ENCODE peak calls at places on chromosomes 11 and 22, in nine cellular contexts. U is keratinocyte, Y is ovary, D is GM23248, O is stomach, Z is A549, F is breast epithelium, X is tibial artery, E is H1. W is an unnamed sample.

GRCh38 chr11:103338621-103339484 is 229.6 kb downstream of the DYNC2H1 start:
- DNase-seq in U (no peak), Y (no peak), D (peak; percentile 68), O (no peak), Z (no peak), F (no peak), X (no peak), E (peak; percentile 50), W (no peak)

GRCh38 chr11:38416141-38416540 is 1818.1 kb upstream of the RAG2 start:
- DNase-seq in U (no peak), Y (no peak), D (no peak), O (no peak), Z (no peak), F (no peak), X (no peak), E (no peak), W (no peak)

GRCh38 chr11:121829159-121829643 is 286.8 kb downstream of the BLID start:
- DNase-seq in U (peak; percentile 5), Y (no peak), D (peak; percentile 98), O (no peak), Z (no peak), F (no peak), X (peak; percentile 65), E (no peak), W (no peak)

GRCh38 chr11:128621491-128622136 is 34.3 kb upstream of the ETS1 start:
- DNase-seq in U (no peak), Y (no peak), D (peak; percentile 98), O (no peak), Z (no peak), F (no peak), X (no peak), E (no peak), W (no peak)

GRCh38 chr11:70054020-70054419 is 24.1 kb upstream of the ANO1 start:
- DNase-seq in U (no peak), Y (no peak), D (no peak), O (no peak), Z (no peak), F (no peak), X (no peak), E (peak; percentile 27), W (no peak)

GRCh38 chr22:19691721-19692341 is 22.5 kb upstream of the SEPTIN5 start:
- DNase-seq in U (peak; percentile 30), Y (peak; percentile 53), D (peak; percentile 71), O (no peak), Z (peak; percentile 18), F (peak; percentile 50), X (no peak), E (no peak), W (no peak)

GRCh38 chr11:71447791-71448256 is 369 bp downstream of the DHCR7 start:
- DNase-seq in U (no peak), Y (no peak), D (peak; percentile 53), O (peak; percentile 41), Z (peak; percentile 33), F (no peak), X (no peak), E (peak; percentile 83), W (no peak)

GRCh38 chr22:49833340-49834007 is 5.8 kb upstream of the BRD1 start:
- DNase-seq in U (no peak), Y (no peak), D (no peak), O (no peak), Z (no peak), F (no peak), X (no peak), E (no peak), W (no peak)

GRCh38 chr11:28606930-28607329 is 498.7 kb downstream of the METTL15 start:
- DNase-seq in U (no peak), Y (no peak), D (no peak), O (no peak), Z (no peak), F (no peak), X (no peak), E (no peak), W (no peak)

GRCh38 chr11:107006076-107006833 is 12.0 kb downstream of the GUCY1A2 start:
- DNase-seq in U (no peak), Y (no peak), D (no peak), O (no peak), Z (no peak), F (no peak), X (no peak), E (no peak), W (no peak)

GRCh38 chr11:69355346-69355940 is 61.5 kb downstream of the MYEOV start:
- DNase-seq in U (no peak), Y (no peak), D (no peak), O (peak; percentile 15), Z (no peak), F (no peak), X (peak; percentile 47), E (peak; percentile 11), W (no peak)

GRCh38 chr11:124069429-124070401 is 28.6 kb upstream of the OR10G7 start:
- DNase-seq in U (no peak), Y (no peak), D (peak; percentile 78), O (no peak), Z (no peak), F (no peak), X (no peak), E (peak; percentile 77), W (peak; percentile 37)

GRCh38 chr11:122709042-122709760 is 53.7 kb downstream of the UBASH3B start:
- DNase-seq in U (no peak), Y (no peak), D (peak; percentile 91), O (no peak), Z (no peak), F (no peak), X (no peak), E (no peak), W (no peak)

GRCh38 chr11:87263439-87263838 is 225.7 kb downstream of the TMEM135 start:
- DNase-seq in U (no peak), Y (no peak), D (peak; percentile 14), O (no peak), Z (no peak), F (no peak), X (no peak), E (no peak), W (no peak)

GRCh38 chr11:68314203-68314885 is 2.0 kb downstream of the LRP5 start:
- DNase-seq in U (no peak), Y (peak; percentile 48), D (no peak), O (no peak), Z (no peak), F (no peak), X (no peak), E (no peak), W (no peak)

GRCh38 chr11:93728792-93729128 is 12.5 kb downstream of the TAF1D start:
- DNase-seq in U (no peak), Y (no peak), D (no peak), O (no peak), Z (no peak), F (no peak), X (no peak), E (no peak), W (no peak)

GRCh38 chr22:44550666-44551491 is 52.8 kb upstream of the RTL6 start:
- DNase-seq in U (no peak), Y (peak; percentile 87), D (peak; percentile 97), O (peak; percentile 37), Z (no peak), F (no peak), X (peak; percentile 61), E (no peak), W (no peak)

GRCh38 chr22:23764931-23765881 is 2.4 kb downstream of the C22orf15 start:
- DNase-seq in U (no peak), Y (no peak), D (no peak), O (no peak), Z (no peak), F (no peak), X (no peak), E (peak; percentile 42), W (no peak)
- H3K27ac ChIP-seq in U (no peak overlapping the region), Y (no peak overlapping the region), D (no peak overlapping the region), O (no peak overlapping the region), Z (peak overlapping the region; percentile 51), F (no peak overlapping the region), X (no peak overlapping the region), E (no peak overlapping the region), W (no peak overlapping the region)

GRCh38 chr11:95671768-95672167 is 117.8 kb downstream of the FAM76B start:
- DNase-seq in U (no peak), Y (no peak), D (peak; percentile 33), O (no peak), Z (no peak), F (no peak), X (no peak), E (no peak), W (no peak)

GRCh38 chr11:95674669-95675358 is 114.8 kb downstream of the FAM76B start:
- DNase-seq in U (no peak), Y (no peak), D (no peak), O (no peak), Z (no peak), F (no peak), X (no peak), E (no peak), W (no peak)

GRCh38 chr11:95676280-95676679 is 113.3 kb downstream of the FAM76B start:
- DNase-seq in U (no peak), Y (no peak), D (no peak), O (no peak), Z (no peak), F (no peak), X (no peak), E (no peak), W (no peak)

GRCh38 chr11:95678988-95679387 is 110.6 kb downstream of the FAM76B start:
- DNase-seq in U (no peak), Y (no peak), D (no peak), O (no peak), Z (no peak), F (no peak), X (no peak), E (no peak), W (no peak)

GRCh38 chr11:95675585-95675984 is 114.0 kb downstream of the FAM76B start:
- DNase-seq in U (no peak), Y (no peak), D (no peak), O (no peak), Z (no peak), F (no peak), X (no peak), E (no peak), W (no peak)
- H3K27ac ChIP-seq in U (no peak overlapping the region), Y (no peak overlapping the region), D (no peak overlapping the region), O (no peak overlapping the region), Z (no peak overlapping the region), F (peak overlapping the region; percentile 88), X (no peak overlapping the region), E (no peak overlapping the region), W (no peak overlapping the region)

GRCh38 chr11:35160902-35161585 is 22.1 kb downstream of the CD44 start:
- DNase-seq in U (no peak), Y (no peak), D (no peak), O (no peak), Z (no peak), F (no peak), X (no peak), E (no peak), W (no peak)
- H3K27ac ChIP-seq in U (no peak overlapping the region), Y (no peak overlapping the region), D (peak overlapping the region; percentile 99), O (no peak overlapping the region), Z (no peak overlapping the region), F (no peak overlapping the region), X (peak overlapping the region; percentile 53), E (no peak overlapping the region), W (no peak overlapping the region)

GRCh38 chr11:727281-727701 is 20.0 kb upstream of the TALDO1 start:
- DNase-seq in U (no peak), Y (peak; percentile 51), D (peak; percentile 29), O (no peak), Z (no peak), F (no peak), X (peak; percentile 67), E (no peak), W (no peak)
- H3K27ac ChIP-seq in U (no peak overlapping the region), Y (peak overlapping the region; percentile 23), D (peak overlapping the region; percentile 84), O (peak overlapping the region; percentile 12), Z (peak overlapping the region; percentile 79), F (peak overlapping the region; percentile 87), X (peak overlapping the region; percentile 57), E (no peak overlapping the region), W (no peak overlapping the region)

W was measured in iPS DF 6.9.